ENCODE peak calls at places on chromosomes 2 and 18, in nine cellular contexts. Q is H54, Y is uterus, W is A549, I is breast epithelium, R is erythroblast, Z is tibial nerve, L is K562, P is body of pancreas. N is an unnamed sample.
A peak's percentile ranks its signal among the peaks of the same experiment; 100 is the strongest.

GRCh38 chr18:25360301-25360899 is 8.4 kb upstream of the ZNF521 start:
- DNase-seq in Q (no peak), Y (no peak), W (no peak), I (no peak), R (no peak), Z (no peak), L (no peak), P (no peak), N (no peak)

GRCh38 chr2:69964353-69964831 is 3.0 kb upstream of the ASPRV1 start:
- DNase-seq in Q (no peak), Y (no peak), W (no peak), I (no peak), R (no peak), Z (no peak), L (no peak), P (no peak), N (no peak)

GRCh38 chr2:161096336-161096735 is 63.9 kb upstream of the TANK start:
- DNase-seq in Q (no peak), Y (no peak), W (no peak), I (no peak), R (no peak), Z (no peak), L (no peak), P (no peak), N (no peak)

GRCh38 chr18:28177828-28178635 is 1.1 kb upstream of the CDH2 start:
- DNase-seq in Q (peak; percentile 55), Y (peak; percentile 20), W (peak; percentile 66), I (no peak), R (no peak), Z (no peak), L (no peak), P (peak; percentile 19), N (no peak)

GRCh38 chr2:14223576-14223975 is 408.9 kb upstream of the LRATD1 start:
- DNase-seq in Q (no peak), Y (no peak), W (no peak), I (no peak), R (no peak), Z (no peak), L (no peak), P (no peak), N (no peak)

GRCh38 chr2:64777841-64778240 is 124.1 kb upstream of the SERTAD2 start:
- DNase-seq in Q (no peak), Y (no peak), W (no peak), I (no peak), R (no peak), Z (no peak), L (no peak), P (no peak), N (no peak)

GRCh38 chr2:240458900-240459391 is 23.5 kb downstream of the GPC1 start:
- DNase-seq in Q (no peak), Y (no peak), W (no peak), I (no peak), R (no peak), Z (no peak), L (no peak), P (no peak), N (no peak)

GRCh38 chr2:55224761-55225261 is 7.3 kb downstream of the CLHC1 start:
- DNase-seq in Q (no peak), Y (no peak), W (peak; percentile 37), I (no peak), R (no peak), Z (no peak), L (peak; percentile 23), P (no peak), N (no peak)

GRCh38 chr2:95052301-95052700 is 26.8 kb downstream of the MAL start:
- DNase-seq in Q (no peak), Y (no peak), W (no peak), I (no peak), R (no peak), Z (no peak), L (no peak), P (no peak), N (no peak)

GRCh38 chr2:149877913-149878312 is 290.3 kb upstream of the MMADHC start:
- DNase-seq in Q (no peak), Y (no peak), W (peak; percentile 14), I (peak; percentile 34), R (no peak), Z (no peak), L (no peak), P (no peak), N (no peak)

GRCh38 chr2:197356136-197356535 is 45.6 kb upstream of the ANKRD44 start:
- DNase-seq in Q (no peak), Y (no peak), W (peak; percentile 22), I (no peak), R (no peak), Z (no peak), L (no peak), P (no peak), N (no peak)

GRCh38 chr2:96546797-96547196 is 10.2 kb downstream of the ARID5A start:
- DNase-seq in Q (no peak), Y (no peak), W (no peak), I (no peak), R (no peak), Z (no peak), L (no peak), P (no peak), N (no peak)

GRCh38 chr2:159285929-159286708 is at the start of gene WDSUB1:
- DNase-seq in Q (peak; percentile 37), Y (peak; percentile 69), W (peak; percentile 39), I (peak; percentile 72), R (peak; percentile 74), Z (peak; percentile 37), L (peak; percentile 76), P (peak; percentile 68), N (peak; percentile 15)

GRCh38 chr2:159283529-159283928 is 3.0 kb downstream of the WDSUB1 start:
- DNase-seq in Q (no peak), Y (no peak), W (no peak), I (no peak), R (peak; percentile 35), Z (no peak), L (peak; percentile 30), P (no peak), N (no peak)

GRCh38 chr2:159287733-159288132 is 1.2 kb upstream of the WDSUB1 start:
- DNase-seq in Q (no peak), Y (no peak), W (no peak), I (no peak), R (no peak), Z (no peak), L (no peak), P (no peak), N (no peak)

GRCh38 chr2:159285433-159285832 is 1.1 kb downstream of the WDSUB1 start:
- DNase-seq in Q (no peak), Y (no peak), W (no peak), I (no peak), R (no peak), Z (no peak), L (no peak), P (no peak), N (no peak)

GRCh38 chr2:159286709-159287441 is 372 bp upstream of the WDSUB1 start:
- DNase-seq in Q (peak; percentile 94), Y (peak; percentile 98), W (peak; percentile 95), I (peak; percentile 98), R (peak; percentile 98), Z (peak; percentile 93), L (peak; percentile 99), P (peak; percentile 99), N (peak; percentile 93)
- TF ChIP-seq POLR2A in Q (peak; percentile 63), Y (peak; percentile 65), W (peak; percentile 84), I (peak; percentile 17), R (peak; percentile 80), Z (peak; percentile 40), L (peak; percentile 96), P (peak; percentile 74), N (peak; percentile 45)

GRCh38 chr2:166494140-166494544 is at the start of gene SCN7A:
- DNase-seq in Q (peak; percentile 7), Y (peak; percentile 78), W (no peak), I (peak; percentile 32), R (peak; percentile 14), Z (peak; percentile 64), L (peak; percentile 68), P (peak; percentile 23), N (no peak)
- TF ChIP-seq POLR2A in Q (no peak), Y (no peak), W (no peak), I (no peak), R (no peak), Z (peak; percentile 30), L (no peak), P (no peak), N (no peak)

DNA sequence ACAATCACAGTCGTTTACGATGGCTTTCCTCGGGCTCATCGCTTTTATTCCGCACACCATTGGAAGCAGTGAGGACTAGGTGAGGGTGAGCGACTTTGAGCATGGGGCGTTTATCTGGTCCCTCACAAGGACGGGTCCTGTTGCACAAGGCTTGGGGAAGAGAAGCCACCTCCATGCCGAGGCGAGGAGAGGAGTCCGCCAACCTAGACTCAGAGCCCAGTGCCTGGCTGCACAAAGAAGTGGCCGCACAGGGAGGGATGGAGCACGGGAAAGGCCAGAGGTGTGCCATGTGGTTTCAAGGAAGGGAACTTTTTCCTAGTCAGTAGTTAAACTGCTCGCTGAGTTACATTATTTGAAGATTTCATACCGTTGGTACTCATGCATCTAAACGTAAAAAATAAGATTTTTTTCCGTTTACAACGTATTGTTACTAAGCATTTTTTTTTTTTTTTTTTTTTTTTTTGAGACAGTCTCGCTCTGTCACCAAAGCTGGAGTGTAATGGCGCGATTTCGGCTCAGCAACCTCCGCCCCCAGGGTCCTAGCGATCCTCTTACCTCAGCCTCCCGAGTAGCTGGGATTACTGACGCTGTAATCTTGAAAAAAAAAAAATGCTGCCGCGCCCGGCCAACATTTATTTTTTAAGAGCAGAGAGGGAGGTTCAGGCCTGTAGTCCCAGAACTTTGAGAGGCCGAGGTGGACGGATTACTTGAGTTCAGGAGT is 868 bp upstream of the CYP27C1 start:
- DNase-seq in Q (no peak), Y (no peak), W (no peak), I (no peak), R (no peak), Z (no peak), L (no peak), P (no peak), N (no peak)
- TF ChIP-seq POLR2A in Q (no peak), Y (no peak), W (no peak), I (no peak), R (no peak), Z (no peak), L (no peak), P (no peak), N (no peak)

GRCh38 chr2:241857041-241857541 is 1.6 kb downstream of the PDCD1 start:
- DNase-seq in Q (no peak), Y (peak; percentile 16), W (no peak), I (no peak), R (no peak), Z (no peak), L (no peak), P (no peak), N (no peak)

GRCh38 chr2:241859436-241860183 is 916 bp upstream of the PDCD1 start:
- DNase-seq in Q (no peak), Y (peak; percentile 75), W (no peak), I (no peak), R (no peak), Z (peak; percentile 54), L (peak; percentile 44), P (no peak), N (peak; percentile 88)

GRCh38 chr2:241857572-241858121 is 1.0 kb downstream of the PDCD1 start:
- DNase-seq in Q (no peak), Y (peak; percentile 15), W (no peak), I (no peak), R (no peak), Z (no peak), L (no peak), P (no peak), N (peak; percentile 23)

GRCh38 chr2:241859017-241859435 is 332 bp upstream of the PDCD1 start:
- DNase-seq in Q (no peak), Y (no peak), W (no peak), I (no peak), R (no peak), Z (no peak), L (peak; percentile 31), P (no peak), N (no peak)

GRCh38 chr2:241858206-241859016 is at the start of gene PDCD1:
- DNase-seq in Q (no peak), Y (peak; percentile 45), W (no peak), I (no peak), R (no peak), Z (no peak), L (peak; percentile 77), P (no peak), N (peak; percentile 92)
- TF ChIP-seq POLR2A in Q (no peak), Y (no peak), W (no peak), I (no peak), R (no peak), Z (no peak), L (no peak), P (peak; percentile 19), N (peak; percentile 95)

N was measured in GM12891.